ENCODE peak calls at places on chromosomes 11 and 22, in seven cellular contexts. T is activated effector memory CD4-positive, alpha-beta T cell treated with Interleukin-2 at 50 U/mL for 16 hours; L is myocyte; R is iPS DF 6.9; V is Calu3; X is GM12865; K is lung microvascular endothelial cell. A is an unnamed sample.

GRCh38 chr11:34502949-34503348 is 10.6 kb downstream of the ELF5 start:
- DNase-seq in T (no peak), L (no peak), R (no peak), V (no peak), X (no peak), K (no peak), A (no peak)

GRCh38 chr22:24435861-24436351 is 8.5 kb downstream of the ADORA2A start:
- DNase-seq in T (no peak), L (peak), R (no peak), V (no peak), X (no peak), K (no peak), A (no peak)

GRCh38 chr11:101738494-101738893 is 154.7 kb upstream of the TRPC6 start:
- DNase-seq in T (no peak), L (peak), R (no peak), V (no peak), X (no peak), K (no peak), A (no peak)

GRCh38 chr11:27619039-27619438 is 81.2 kb downstream of the BDNF start:
- DNase-seq in T (no peak), L (no peak), R (no peak), V (no peak), X (no peak), K (no peak), A (no peak)

GRCh38 chr22:35314161-35314942 is 14.7 kb downstream of the TOM1 start:
- DNase-seq in T (no peak), L (no peak), R (no peak), V (no peak), X (no peak), K (peak), A (peak)

GRCh38 chr22:20152464-20152890 is 1.6 kb upstream of the CCDC188 start:
- DNase-seq in T (no peak), L (no peak), R (no peak), V (no peak), X (no peak), K (no peak), A (no peak)

GRCh38 chr11:1384206-1384965 is 5.3 kb upstream of the BRSK2 start:
- DNase-seq in T (no peak), L (no peak), R (no peak), V (no peak), X (peak), K (no peak), A (no peak)

GRCh38 chr11:74019860-74020259 is 11.0 kb upstream of the UCP3 start:
- DNase-seq in T (no peak), L (no peak), R (no peak), V (no peak), X (peak), K (no peak), A (no peak)

GRCh38 chr11:94528551-94528950 is 15.2 kb upstream of the FUT4 start:
- DNase-seq in T (no peak), L (no peak), R (no peak), V (no peak), X (no peak), K (no peak), A (no peak)

GRCh38 chr11:40597546-40598113 is 861.8 kb downstream of the LRRC4C start:
- DNase-seq in T (no peak), L (no peak), R (no peak), V (no peak), X (no peak), K (no peak), A (no peak)

GRCh38 chr11:16987205-16987568 is 27.0 kb downstream of the PLEKHA7 start:
- DNase-seq in T (no peak), L (no peak), R (peak), V (peak), X (no peak), K (no peak), A (no peak)

GRCh38 chr11:35303596-35304392 is 115.6 kb downstream of the SLC1A2 start:
- DNase-seq in T (no peak), L (no peak), R (no peak), V (peak), X (no peak), K (no peak), A (no peak)

GRCh38 chr11:15577519-15577918 is 462.8 kb downstream of the INSC start:
- DNase-seq in T (no peak), L (no peak), R (no peak), V (no peak), X (no peak), K (no peak), A (no peak)

A was measured in dermis blood vessel endothelial cell.